ENCODE peak calls at places on chromosomes 12 and 14, in eight cellular contexts. L is thyroid gland, T is A549, H is stomach, M is GM12892, G is body of pancreas, F is esophagus squamous epithelium, Z is adrenal gland. D is an unnamed sample.
A peak's percentile ranks its signal among the peaks of the same experiment; 100 is the strongest.

GRCh38 chr12:93376436-93377251 is 1.1 kb upstream of the NUDT4 start:
- DNase-seq in L (peak; percentile 35), T (no peak), H (no peak), M (no peak), G (peak; percentile 36), F (no peak), Z (peak; percentile 73), D (peak; percentile 88)

GRCh38 chr12:26239508-26240328 is 44.3 kb downstream of the SSPN start:
- DNase-seq in L (peak; percentile 70), T (no peak), H (no peak), M (no peak), G (peak; percentile 50), F (no peak), Z (peak; percentile 78), D (no peak)

GRCh38 chr12:34205401-34205800 is 183.1 kb downstream of the ALG10 start:
- DNase-seq in L (no peak), T (no peak), H (no peak), M (no peak), G (no peak), F (no peak), Z (no peak), D (no peak)

GRCh38 chr14:74965770-74966153 is 10.4 kb upstream of the PGF start:
- DNase-seq in L (no peak), T (no peak), H (no peak), M (no peak), G (no peak), F (no peak), Z (no peak), D (no peak)

GRCh38 chr12:107759410-107759809 is 1.5 kb downstream of the PRDM4 start:
- DNase-seq in L (no peak), T (peak; percentile 62), H (no peak), M (no peak), G (no peak), F (no peak), Z (peak; percentile 52), D (peak; percentile 69)

GRCh38 chr14:88323520-88324199 is 591 bp upstream of the KCNK10 start:
- DNase-seq in L (peak; percentile 42), T (no peak), H (no peak), M (peak; percentile 73), G (peak; percentile 3), F (no peak), Z (no peak), D (peak; percentile 31)

GRCh38 chr14:52131640-52132320 is 62.9 kb upstream of the NID2 start:
- DNase-seq in L (peak; percentile 90), T (peak; percentile 82), H (peak; percentile 49), M (no peak), G (peak; percentile 89), F (no peak), Z (peak; percentile 82), D (peak; percentile 65)

GRCh38 chr12:4230526-4230925 is 43.0 kb upstream of the CCND2 start:
- DNase-seq in L (no peak), T (no peak), H (no peak), M (no peak), G (no peak), F (no peak), Z (no peak), D (no peak)

GRCh38 chr14:104143071-104143470 is 4.7 kb downstream of the KIF26A start:
- DNase-seq in L (peak; percentile 0), T (no peak), H (no peak), M (no peak), G (no peak), F (no peak), Z (no peak), D (no peak)

GRCh38 chr12:101713059-101713682 is 15.7 kb downstream of the CHPT1 start:
- DNase-seq in L (peak; percentile 27), T (no peak), H (peak; percentile 41), M (no peak), G (peak; percentile 25), F (no peak), Z (peak; percentile 69), D (no peak)

GRCh38 chr12:76020731-76021672 is 10.6 kb downstream of the PHLDA1 start:
- DNase-seq in L (peak; percentile 33), T (peak; percentile 62), H (no peak), M (no peak), G (peak; percentile 39), F (no peak), Z (peak; percentile 75), D (peak; percentile 20)

GRCh38 chr14:65304239-65304638 is 108.3 kb upstream of the FUT8 start:
- DNase-seq in L (no peak), T (no peak), H (no peak), M (no peak), G (no peak), F (no peak), Z (no peak), D (no peak)

GRCh38 chr12:66641057-66641456 is 37.8 kb downstream of the GRIP1 start:
- DNase-seq in L (no peak), T (no peak), H (no peak), M (no peak), G (no peak), F (no peak), Z (no peak), D (no peak)

GRCh38 chr14:64221604-64222003 is 72.6 kb downstream of the ESR2 start:
- DNase-seq in L (no peak), T (no peak), H (peak; percentile 77), M (no peak), G (peak; percentile 40), F (no peak), Z (no peak), D (no peak)
- TF ChIP-seq POLR2A in L (no peak), T (no peak), H (no peak), M (no peak), G (no peak), F (no peak), Z (no peak), D (no peak)

DNA sequence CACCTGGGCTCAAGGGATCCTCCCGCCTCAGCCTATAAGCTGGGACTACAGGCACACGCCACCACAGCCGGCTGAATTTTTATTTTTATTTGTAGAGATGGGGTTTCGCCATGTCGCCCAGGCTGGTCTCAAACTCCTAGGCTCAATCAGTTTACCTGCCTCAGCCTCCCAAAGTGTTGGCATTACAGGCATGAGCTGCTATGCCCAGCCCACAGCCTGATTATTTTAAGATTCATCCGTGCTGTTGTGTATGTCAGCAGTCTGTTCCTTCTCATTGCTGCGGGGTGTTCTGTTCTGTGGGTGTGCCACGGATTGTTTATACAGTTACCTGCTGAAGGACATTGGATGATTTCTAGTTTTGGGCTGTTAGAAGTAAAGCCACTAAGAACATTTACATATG is 9.6 kb upstream of the EP400 start:
- DNase-seq in L (no peak), T (no peak), H (no peak), M (no peak), G (no peak), F (no peak), Z (no peak), D (no peak)
- TF ChIP-seq POLR2A in L (no peak), T (no peak), H (no peak), M (no peak), G (no peak), F (no peak), Z (no peak), D (no peak)

DNA sequence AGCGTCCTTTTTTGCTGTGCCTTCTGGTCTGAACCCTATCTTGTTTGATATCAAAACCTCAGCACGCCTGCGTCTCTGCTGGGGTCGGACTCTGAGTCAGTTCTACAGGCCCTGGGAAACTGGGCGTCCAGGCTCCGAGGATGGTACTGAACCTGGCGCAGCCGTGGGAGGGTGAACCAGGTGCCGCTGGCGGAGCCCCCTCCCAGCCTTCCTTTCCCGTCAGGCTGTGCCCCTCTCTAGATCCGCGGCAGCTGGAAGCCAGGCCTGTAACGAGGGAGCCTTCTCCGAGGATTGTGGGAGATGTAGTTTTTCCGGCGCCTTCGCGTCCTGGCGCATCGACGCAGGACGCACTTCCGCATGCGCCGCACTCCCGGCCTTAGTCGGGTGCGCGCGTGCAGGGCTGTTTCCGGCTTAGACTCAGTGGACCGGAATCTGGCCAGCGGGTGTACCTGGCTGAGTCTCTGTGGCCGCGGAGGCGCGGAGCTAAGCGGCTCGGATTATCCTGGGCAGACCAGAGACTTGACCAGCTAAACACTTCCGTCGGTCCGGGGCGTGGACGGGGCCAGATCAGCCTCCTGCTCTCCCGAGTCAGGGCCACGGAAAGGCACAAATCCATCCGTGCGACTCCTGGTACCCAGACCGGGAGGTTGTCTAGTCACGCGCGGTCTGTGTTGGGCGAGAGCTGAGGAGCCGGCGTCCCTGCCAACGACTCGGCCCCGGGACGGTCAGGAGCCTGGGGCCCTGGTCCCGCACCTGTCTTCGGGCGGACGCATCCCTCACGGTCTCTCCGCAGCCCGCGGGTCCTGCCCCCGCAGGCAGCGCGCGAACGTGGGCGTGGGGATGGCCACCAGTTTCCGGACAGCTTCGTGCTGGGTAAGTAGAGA is at the start of gene ZNF26:
- DNase-seq in L (peak; percentile 92), T (peak; percentile 90), H (peak; percentile 91), M (peak; percentile 87), G (peak; percentile 94), F (peak; percentile 54), Z (peak; percentile 92), D (peak; percentile 93)
- TF ChIP-seq POLR2A in L (peak; percentile 71), T (peak; percentile 74), H (no peak), M (peak; percentile 94), G (peak; percentile 75), F (no peak), Z (peak; percentile 67), D (peak; percentile 80)

GRCh38 chr14:94317259-94317658 is 5.9 kb downstream of the SERPINA6 start:
- DNase-seq in L (no peak), T (no peak), H (no peak), M (no peak), G (peak; percentile 46), F (no peak), Z (no peak), D (no peak)

GRCh38 chr14:94328196-94328595 is 5.1 kb upstream of the SERPINA6 start:
- DNase-seq in L (no peak), T (no peak), H (no peak), M (no peak), G (no peak), F (no peak), Z (no peak), D (no peak)

GRCh38 chr14:94321421-94322271 is 1.5 kb downstream of the SERPINA6 start:
- DNase-seq in L (no peak), T (no peak), H (no peak), M (no peak), G (no peak), F (no peak), Z (no peak), D (no peak)

GRCh38 chr14:94320243-94320642 is 2.9 kb downstream of the SERPINA6 start:
- DNase-seq in L (no peak), T (no peak), H (no peak), M (no peak), G (peak; percentile 22), F (no peak), Z (no peak), D (no peak)

DNA sequence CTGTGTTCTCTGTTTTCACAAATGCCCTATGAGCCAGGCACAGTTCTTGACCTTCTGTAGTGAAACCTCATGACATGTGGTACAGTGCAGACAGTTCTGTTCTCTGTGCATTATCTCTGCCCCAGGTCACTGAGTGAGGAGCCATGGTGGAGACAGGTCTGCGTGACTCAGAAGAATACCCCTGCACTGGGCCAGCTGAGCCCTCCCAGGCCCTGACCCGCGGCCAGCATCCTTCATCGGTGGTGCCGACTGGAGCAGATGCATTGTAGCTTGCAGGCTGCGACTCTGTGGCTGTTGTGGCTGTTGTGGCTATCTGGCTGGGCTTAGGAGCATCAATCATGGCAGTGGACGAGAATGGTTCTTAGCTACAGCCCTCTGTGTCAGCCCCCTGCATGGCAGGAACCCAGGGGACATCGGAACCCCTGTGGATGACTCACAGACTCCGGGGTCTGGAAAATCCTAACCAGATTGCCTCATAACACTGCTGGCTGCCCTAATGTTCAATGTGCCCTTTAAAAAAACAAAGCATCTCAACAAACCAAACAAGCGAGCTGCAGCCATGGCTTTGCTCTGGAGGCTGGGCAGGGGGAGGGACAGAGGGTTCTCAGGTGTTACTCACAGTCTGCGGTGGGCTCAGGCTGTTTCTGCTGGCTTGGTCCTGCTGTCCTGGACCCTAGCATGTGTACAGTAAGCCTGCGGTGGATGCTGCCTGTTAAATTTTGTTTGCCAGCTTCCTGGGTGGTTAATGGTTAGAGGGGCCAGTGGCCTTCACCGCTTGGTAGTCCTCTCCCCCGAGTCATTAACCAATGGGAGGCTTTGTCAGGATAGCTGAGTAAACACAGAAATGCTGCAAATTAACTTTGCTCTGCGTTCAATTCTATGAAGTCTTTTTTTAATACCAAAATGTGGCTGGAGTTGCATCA is at the start of gene SERPINA6:
- DNase-seq in L (no peak), T (no peak), H (no peak), M (no peak), G (peak; percentile 63), F (no peak), Z (no peak), D (no peak)
- TF ChIP-seq POLR2A in L (no peak), T (no peak), H (no peak), M (no peak), G (peak; percentile 54), F (no peak), Z (no peak), D (no peak)